ENCODE peak calls at places on chromosomes 3 and 15, in five cellular contexts. C, D, M, T and N are unnamed samples. For H3K27me3 and H3K36me3, the result is how much of the 10 kb centered on the place peaks cover.

GRCh38 chr3:60954049-60954448 is 297.2 kb downstream of the FHIT start:
- DNase-seq in T (no peak), C (no peak), D (no peak), M (peak), N (peak)

GRCh38 chr3:79976466-79976865 is 208.7 kb upstream of the ROBO1 start:
- DNase-seq in D (no peak), M (no peak), T (no peak), C (no peak), N (no peak)

GRCh38 chr3:158097571-158098553 is 8.4 kb downstream of the SHOX2 start:
- DNase-seq in M (peak), T (no peak), D (peak), C (no peak), N (peak)

GRCh38 chr3:278300-279064 is 81.9 kb downstream of the CHL1 start:
- DNase-seq in C (no peak), T (no peak), M (no peak), D (no peak), N (no peak)

GRCh38 chr3:194840661-194841514 is 155.2 kb downstream of the FAM43A start:
- DNase-seq in D (peak), T (no peak), M (peak), C (peak), N (peak)

GRCh38 chr3:120013481-120013880 is 80.8 kb downstream of the GSK3B start:
- DNase-seq in D (no peak), C (no peak), M (no peak), T (no peak), N (no peak)

GRCh38 chr3:4493931-4494806 is 1.0 kb downstream of the ITPR1 start:
- DNase-seq in M (peak), T (no peak), C (no peak), D (peak), N (peak)

GRCh38 chr15:59741274-59741906 is 52.3 kb upstream of the BNIP2 start:
- DNase-seq in T (no peak), D (no peak), C (peak), M (peak), N (peak)

GRCh38 chr3:66851894-66852613 is 146.1 kb upstream of the KBTBD8 start:
- DNase-seq in D (no peak), M (no peak), T (no peak), C (no peak), N (no peak)

GRCh38 chr3:14636496-14637087 is 15.0 kb upstream of the CCDC174 start:
- DNase-seq in C (no peak), T (no peak), M (no peak), D (no peak), N (no peak)

GRCh38 chr3:39166134-39166710 is 12.8 kb upstream of the CSRNP1 start:
- DNase-seq in D (no peak), T (no peak), M (peak), C (no peak), N (no peak)

GRCh38 chr3:153192327-153192726 is 30.3 kb downstream of the RAP2B start:
- DNase-seq in M (peak), D (no peak), C (no peak), T (no peak), N (no peak)

GRCh38 chr3:35597490-35597889 is 41.8 kb upstream of the ARPP21 start:
- DNase-seq in C (no peak), M (no peak), T (no peak), D (no peak), N (no peak)

GRCh38 chr15:48370460-48370859 is 39.2 kb downstream of the DUT start:
- DNase-seq in D (no peak), T (no peak), C (no peak), M (no peak), N (no peak)

GRCh38 chr15:81813215-81813614 is 232.6 kb downstream of the MEX3B start:
- DNase-seq in T (no peak), D (no peak), M (no peak), C (peak), N (peak)

GRCh38 chr15:60612400-60613048 is 133.6 kb upstream of the ICE2 start:
- DNase-seq in D (no peak), M (no peak), C (no peak), T (no peak), N (no peak)

GRCh38 chr3:191131305-191131704 is 67.7 kb upstream of the OSTN start:
- DNase-seq in D (no peak), C (no peak), M (no peak), T (no peak), N (no peak)

GRCh38 chr15:45331977-45332376 is 46.4 kb downstream of the GATM start:
- DNase-seq in C (no peak), M (no peak), D (no peak), T (no peak), N (no peak)

GRCh38 chr15:45337224-45337623 is 41.1 kb downstream of the GATM start:
- DNase-seq in D (no peak), C (no peak), T (no peak), M (no peak), N (no peak)

GRCh38 chr15:45328663-45329062 is 49.7 kb downstream of the GATM start:
- DNase-seq in D (no peak), M (no peak), T (no peak), C (no peak), N (no peak)

GRCh38 chr15:45333550-45333949 is 44.8 kb downstream of the GATM start:
- DNase-seq in T (no peak), D (no peak), M (peak), C (no peak), N (peak)

DNA sequence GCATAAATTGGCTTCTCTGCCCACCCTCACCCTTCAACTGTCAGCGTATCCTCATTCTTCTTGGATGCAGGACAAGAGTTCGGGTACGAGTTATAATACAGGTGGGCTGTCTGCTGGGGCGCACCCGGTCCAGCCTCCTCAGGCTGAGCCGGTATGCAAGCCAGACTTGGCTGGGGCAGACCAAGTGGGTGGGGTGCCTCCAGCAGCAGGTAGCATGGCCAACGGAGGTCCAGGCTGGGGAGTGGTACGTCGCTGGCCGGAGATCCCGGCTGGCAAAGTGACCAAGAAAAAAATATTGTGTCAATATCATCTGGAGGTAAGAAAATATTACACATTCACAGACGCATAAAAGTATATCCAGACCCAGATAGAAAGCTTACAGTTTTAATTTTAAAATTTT is 45.6 kb downstream of the GATM start:
- DNase-seq in C (no peak), M (no peak), T (no peak), D (no peak), N (no peak)
- H3K4me3 ChIP-seq in C (no peak), M (no peak), T (no peak), D (no peak), N (no peak)

GRCh38 chr3:128427175-128427857 is 39.4 kb downstream of the DNAJB8 start:
- DNase-seq in C (no peak), D (no peak), T (no peak), M (no peak), N (no peak)
- H3K27me3 ChIP-seq in C (under half), D (under half), T (under half), M (under half), N (under half)

GRCh38 chr3:156694536-156694935 is 20.1 kb downstream of the TIPARP start:
- DNase-seq in C (no peak), D (no peak), T (no peak), M (no peak), N (no peak)
- H3K36me3 ChIP-seq in C (half or more), D (under half), T (under half), M (half or more), N (under half)

DNA sequence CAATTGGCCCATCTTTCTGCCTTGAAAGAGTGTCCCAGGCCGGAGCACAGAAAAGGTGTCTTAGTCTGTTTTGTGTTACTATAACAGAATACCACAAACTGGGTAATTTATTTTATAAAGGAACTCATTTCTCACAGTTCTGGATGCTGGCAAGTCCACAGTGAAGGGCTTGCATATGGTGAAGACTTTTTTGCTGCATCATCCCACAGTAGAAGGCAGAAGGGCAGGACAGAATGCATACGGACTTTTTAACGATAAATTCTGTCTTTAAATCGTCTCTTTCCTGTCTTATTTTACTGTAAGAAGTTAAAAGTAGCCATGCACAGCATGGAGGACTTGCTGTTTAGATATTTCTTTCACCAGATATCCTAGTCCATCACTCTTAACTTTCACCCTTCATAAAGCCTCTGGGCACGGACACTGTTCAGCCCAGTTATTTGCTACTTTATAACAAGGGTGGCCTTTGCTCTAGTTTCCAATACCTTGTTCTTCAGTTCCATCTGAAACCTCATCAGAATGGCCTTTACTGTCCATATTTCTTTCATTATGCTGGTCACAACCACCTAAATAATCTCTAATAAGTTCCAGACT is 10.3 kb upstream of the EIF1B start:
- DNase-seq in D (no peak), C (no peak), T (no peak), M (no peak), N (no peak)
- H3K4me3 ChIP-seq in D (no peak), C (no peak), T (no peak), M (no peak), N (no peak)

GRCh38 chr15:85380860-85381535 is 595 bp downstream of the AKAP13 start:
- DNase-seq in M (peak), D (peak), T (no peak), C (no peak), N (peak)

GRCh38 chr15:85379403-85380131 is 836 bp upstream of the AKAP13 start:
- DNase-seq in T (no peak), C (no peak), D (no peak), M (peak), N (peak)

GRCh38 chr15:85381850-85382751 is 1.7 kb downstream of the AKAP13 start:
- DNase-seq in C (no peak), M (no peak), T (no peak), D (no peak), N (no peak)

GRCh38 chr15:85377986-85378385 is 2.4 kb upstream of the AKAP13 start:
- DNase-seq in C (no peak), D (no peak), T (no peak), M (no peak), N (no peak)

DNA sequence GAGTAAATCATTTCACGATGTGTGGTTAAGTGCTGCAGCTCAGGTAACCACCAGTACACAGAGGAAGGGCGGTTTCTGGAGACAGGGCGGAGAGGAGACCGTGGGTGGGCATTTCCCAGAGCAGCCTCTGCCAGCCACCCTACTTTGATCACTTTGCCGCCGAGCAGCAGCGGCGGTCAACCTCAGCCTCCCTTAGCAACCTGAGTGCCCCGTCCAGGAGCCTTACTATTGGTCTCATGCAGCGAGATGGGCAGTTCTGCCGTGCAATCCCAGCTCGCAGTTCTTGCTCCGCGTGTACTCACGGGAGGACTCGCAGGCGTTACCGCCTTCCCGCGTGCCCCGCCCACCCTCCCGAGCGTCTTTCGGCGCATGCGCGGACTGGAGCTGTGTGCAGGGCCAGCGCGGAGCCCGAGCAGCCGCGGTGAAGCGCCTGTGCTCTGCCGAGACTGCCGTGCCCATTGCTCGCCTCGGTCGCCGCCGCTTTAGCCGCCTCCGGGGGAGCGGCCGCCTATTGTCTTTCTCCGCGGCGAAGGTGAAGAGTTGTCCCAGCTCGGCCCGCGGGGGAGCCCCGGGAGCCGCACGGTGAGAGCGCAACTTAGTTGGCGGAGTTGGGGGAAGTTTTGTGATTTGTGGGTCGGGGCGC is at the start of gene AKAP13:
- DNase-seq in C (peak), T (peak), D (peak), M (peak), N (peak)
- H3K27me3 ChIP-seq in C (under half), T (under half), D (under half), M (under half), N (under half)

DNA sequence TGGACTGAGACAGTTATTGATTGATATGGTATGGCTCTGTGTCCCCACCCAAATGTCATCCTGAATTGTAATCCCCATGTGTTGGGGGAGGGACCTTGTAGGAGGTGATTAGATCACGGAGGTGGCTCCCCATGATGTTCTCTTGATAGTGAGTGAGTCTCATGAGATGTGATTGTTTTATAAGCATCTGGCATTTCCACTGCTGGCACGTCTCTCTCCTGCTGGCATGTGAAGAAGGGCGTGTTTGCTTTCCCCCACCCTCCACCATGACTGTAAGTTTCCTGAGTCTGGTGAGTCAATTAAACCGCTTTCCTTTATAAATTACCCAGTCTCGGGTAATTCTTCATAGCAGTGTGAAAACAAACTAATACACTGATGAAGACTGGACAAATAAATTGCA is 105.6 kb upstream of the MELTF start:
- DNase-seq in C (no peak), D (no peak), M (no peak), T (no peak), N (no peak)
- H3K36me3 ChIP-seq in C (under half), D (under half), M (half or more), T (under half), N (under half)

GRCh38 chr15:98875309-98875708 is 132.3 kb downstream of the PGPEP1L start:
- DNase-seq in D (no peak), M (no peak), T (no peak), C (no peak), N (no peak)

GRCh38 chr15:98874773-98875172 is 132.8 kb downstream of the PGPEP1L start:
- DNase-seq in D (no peak), M (no peak), C (no peak), T (no peak), N (no peak)

GRCh38 chr15:98872777-98873176 is 134.8 kb downstream of the PGPEP1L start:
- DNase-seq in T (no peak), M (no peak), D (no peak), C (no peak), N (no peak)

GRCh38 chr15:98874359-98874758 is 133.2 kb downstream of the PGPEP1L start:
- DNase-seq in C (no peak), T (no peak), D (no peak), M (no peak), N (no peak)

GRCh38 chr15:98873441-98874218 is 134.0 kb downstream of the PGPEP1L start:
- DNase-seq in T (no peak), D (peak), C (peak), M (peak), N (no peak)
- H3K4me3 ChIP-seq in T (no peak), D (no peak), C (peak), M (peak), N (no peak)

GRCh38 chr3:9244495-9245183 is 4.8 kb downstream of the SRGAP3 start:
- DNase-seq in D (no peak), M (peak), T (no peak), C (no peak), N (no peak)

GRCh38 chr3:9248232-9249191 is 934 bp downstream of the SRGAP3 start:
- DNase-seq in D (no peak), M (no peak), T (no peak), C (no peak), N (peak)

GRCh38 chr3:9249273-9250192 is at the start of gene SRGAP3:
- DNase-seq in M (peak), D (peak), T (peak), C (peak), N (peak)

GRCh38 chr3:9247361-9248231 is 1.9 kb downstream of the SRGAP3 start:
- DNase-seq in D (no peak), T (no peak), C (no peak), M (no peak), N (peak)

DNA sequence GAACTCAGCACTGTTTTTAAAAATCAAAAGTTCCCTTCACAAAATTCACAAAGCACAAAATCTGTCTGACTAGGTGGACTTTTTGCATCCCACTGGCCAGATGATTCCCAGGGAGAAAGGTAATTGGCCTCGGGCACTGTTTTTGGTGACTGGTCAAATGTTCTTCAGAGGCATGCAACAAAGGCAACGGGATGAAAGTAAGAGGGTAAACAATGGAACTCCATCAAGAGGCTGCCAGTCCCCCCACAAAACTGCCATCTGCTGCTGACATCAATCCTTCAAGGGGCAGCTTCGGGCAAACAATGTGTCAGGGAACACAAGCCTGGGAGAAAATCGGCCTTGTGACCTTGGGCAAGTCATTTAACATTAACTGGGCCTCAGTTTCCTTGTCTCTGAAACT is 3.2 kb downstream of the SRGAP3 start:
- DNase-seq in M (no peak), D (no peak), C (no peak), T (no peak), N (no peak)
- H3K27me3 ChIP-seq in M (under half), D (under half), C (under half), T (under half), N (under half)

GRCh38 chr15:65873271-65873670 is 4.0 kb downstream of the RAB11A start:
- DNase-seq in D (no peak), M (no peak), C (no peak), T (no peak), N (no peak)

GRCh38 chr15:65870889-65871533 is 1.7 kb downstream of the RAB11A start:
- DNase-seq in M (peak), C (no peak), D (no peak), T (no peak), N (peak)

GRCh38 chr15:65869954-65870871 is 922 bp downstream of the RAB11A start:
- DNase-seq in M (peak), C (no peak), T (no peak), D (peak), N (peak)

GRCh38 chr15:65877752-65878151 is 8.5 kb downstream of the RAB11A start:
- DNase-seq in C (no peak), D (no peak), M (no peak), T (no peak), N (no peak)

GRCh38 chr15:65875458-65875857 is 6.2 kb downstream of the RAB11A start:
- DNase-seq in M (no peak), C (no peak), T (no peak), D (no peak), N (no peak)
- H3K36me3 ChIP-seq in M (half or more), C (under half), T (under half), D (under half), N (under half)

GRCh38 chr15:76059320-76060097 is at the start of gene TMEM266:
- DNase-seq in T (no peak), C (no peak), D (peak), M (peak), N (peak)

GRCh38 chr15:76058714-76059319 is 968 bp upstream of the TMEM266 start:
- DNase-seq in M (peak), D (no peak), T (no peak), C (no peak), N (no peak)

GRCh38 chr15:76061700-76062099 is 1.9 kb downstream of the TMEM266 start:
- DNase-seq in M (no peak), D (no peak), C (no peak), T (no peak), N (no peak)

GRCh38 chr15:76062282-76062681 is 2.5 kb downstream of the TMEM266 start:
- DNase-seq in M (no peak), T (no peak), C (no peak), D (no peak), N (no peak)

GRCh38 chr15:76060098-76060989 is 559 bp downstream of the TMEM266 start:
- DNase-seq in M (no peak), C (no peak), D (no peak), T (no peak), N (no peak)
- H3K4me3 ChIP-seq in M (peak), C (peak), D (peak), T (peak), N (peak)